ENCODE peak calls at places on chromosomes 3 and 15, in five cellular contexts. V is HTR-8/SVneo; B is omental fat pad; E is stimulated activated effector memory CD8-positive, alpha-beta T cell treated with anti-CD3 and anti-CD28 coated beads, Interleukin-12 subunit alpha, Interleukin-12 subunit beta, amount 100 ng/mL, for 72 hours; I is Daoy. H is an unnamed sample.

GRCh38 chr3:87332789-87333188 is 56.4 kb upstream of the POU1F1 start:
- DNase-seq in I (no peak), B (no peak), V (no peak), E (no peak), H (no peak)

GRCh38 chr3:124266517-124266916 is 274.6 kb upstream of the ROPN1 start:
- DNase-seq in I (peak; percentile 25), V (peak; percentile 37), B (no peak), E (no peak), H (peak; percentile 62)

GRCh38 chr3:181567446-181568075 is 144.2 kb upstream of the SOX2 start:
- DNase-seq in V (no peak), I (peak; percentile 59), B (no peak), E (no peak), H (no peak)

GRCh38 chr3:187458383-187458782 is 90.2 kb downstream of the RTP4 start:
- DNase-seq in I (no peak), B (no peak), E (no peak), V (no peak), H (no peak)

GRCh38 chr3:52529376-52530333 is 4.0 kb downstream of the NT5DC2 start:
- DNase-seq in V (no peak), I (peak; percentile 33), B (no peak), E (no peak), H (no peak)

GRCh38 chr3:74501001-74501400 is 113.5 kb downstream of the CNTN3 start:
- DNase-seq in B (no peak), I (peak; percentile 2), V (no peak), E (no peak), H (peak; percentile 2)

GRCh38 chr3:138833908-138834358 is 795 bp downstream of the PIK3CB start:
- DNase-seq in I (no peak), B (no peak), E (no peak), V (peak; percentile 27), H (no peak)

GRCh38 chr15:69656271-69657030 is 203.8 kb downstream of the RPLP1 start:
- DNase-seq in E (no peak), B (no peak), V (no peak), I (no peak), H (no peak)

GRCh38 chr15:94535298-94536048 is 304.1 kb downstream of the MCTP2 start:
- DNase-seq in I (no peak), E (no peak), B (no peak), V (no peak), H (no peak)

GRCh38 chr3:54563661-54564200 is 364.1 kb downstream of the LRTM1 start:
- DNase-seq in E (no peak), I (no peak), V (no peak), B (no peak), H (no peak)

GRCh38 chr3:137987723-137988122 is 22.2 kb upstream of the CLDN18 start:
- DNase-seq in B (no peak), I (no peak), E (no peak), V (no peak), H (no peak)

GRCh38 chr3:42830437-42831320 is 21.4 kb downstream of the ACKR2 start:
- DNase-seq in E (no peak), I (no peak), B (no peak), V (no peak), H (no peak)

GRCh38 chr3:141945726-141946125 is 69.3 kb downstream of the ATP1B3 start:
- DNase-seq in E (no peak), V (no peak), B (no peak), I (no peak), H (no peak)

GRCh38 chr15:47411733-47412530 is 305.4 kb upstream of the SEMA6D start:
- DNase-seq in B (no peak), E (no peak), I (no peak), V (no peak), H (no peak)

GRCh38 chr3:98733055-98733777 is 29.9 kb upstream of the ST3GAL6 start:
- DNase-seq in B (no peak), E (no peak), V (peak; percentile 23), I (peak; percentile 48), H (no peak)

GRCh38 chr3:5635746-5636145 is 448.2 kb downstream of the EDEM1 start:
- DNase-seq in E (no peak), V (no peak), B (no peak), I (no peak), H (no peak)

GRCh38 chr3:192802957-192803899 is 75.9 kb upstream of the FGF12 start:
- DNase-seq in E (no peak), B (no peak), V (no peak), I (no peak), H (peak; percentile 50)

GRCh38 chr3:108406661-108407206 is 103.7 kb downstream of the MYH15 start:
- DNase-seq in B (no peak), V (peak; percentile 57), E (no peak), I (peak; percentile 71), H (peak; percentile 34)

GRCh38 chr3:187920871-187921270 is 175.6 kb upstream of the BCL6 start:
- DNase-seq in B (no peak), I (no peak), E (no peak), V (no peak), H (peak; percentile 40)

GRCh38 chr15:97972366-97972765 is 11.9 kb downstream of the ARRDC4 start:
- DNase-seq in B (no peak), I (no peak), V (no peak), E (no peak), H (no peak)

GRCh38 chr15:50224606-50225005 is 40.9 kb downstream of the HDC start:
- DNase-seq in V (no peak), E (no peak), I (no peak), B (no peak), H (no peak)

GRCh38 chr3:11239796-11240195 is 32.4 kb upstream of the ATG7 start:
- DNase-seq in I (no peak), V (no peak), B (no peak), E (no peak), H (no peak)

GRCh38 chr15:68299436-68299835 is 21.9 kb downstream of the FEM1B start:
- DNase-seq in E (no peak), I (no peak), B (no peak), V (no peak), H (no peak)

GRCh38 chr3:50615190-50615589 is 1.8 kb upstream of the MAPKAPK3 start:
- DNase-seq in V (no peak), E (no peak), I (no peak), B (no peak), H (no peak)

GRCh38 chr15:74995779-74996765 is 709 bp downstream of the SCAMP5 start:
- DNase-seq in B (no peak), V (no peak), E (no peak), I (peak; percentile 23), H (no peak)

GRCh38 chr15:61084502-61084901 is 144.6 kb downstream of the RORA start:
- DNase-seq in I (no peak), V (no peak), B (no peak), E (no peak), H (no peak)

GRCh38 chr15:78811124-78811824 is at the start of gene ADAMTS7:
- DNase-seq in I (peak; percentile 85), B (no peak), V (peak; percentile 88), E (peak; percentile 56), H (peak; percentile 53)

GRCh38 chr3:168865022-168865551 is 769.4 kb upstream of the GOLIM4 start:
- DNase-seq in B (no peak), E (no peak), I (peak; percentile 18), V (no peak), H (peak; percentile 24)

GRCh38 chr3:36643192-36643591 is 121.2 kb downstream of the DCLK3 start:
- DNase-seq in I (no peak), E (no peak), V (no peak), B (no peak), H (no peak)

GRCh38 chr3:171038342-171038741 is 11.8 kb upstream of the SLC2A2 start:
- DNase-seq in V (no peak), E (no peak), I (no peak), B (no peak), H (no peak)

GRCh38 chr3:44077267-44077666 is 164.4 kb upstream of the TOPAZ1 start:
- DNase-seq in I (no peak), V (no peak), E (no peak), B (no peak), H (no peak)

GRCh38 chr15:33068531-33068990 is 126.0 kb downstream of the FMN1 start:
- DNase-seq in E (no peak), V (no peak), I (peak; percentile 84), B (no peak), H (peak; percentile 98)

GRCh38 chr3:192063570-192063969 is 602.6 kb downstream of the PYDC2 start:
- DNase-seq in V (no peak), I (peak; percentile 81), E (no peak), B (no peak), H (peak; percentile 92)

GRCh38 chr3:121063628-121064027 is 155.6 kb downstream of the STXBP5L start:
- DNase-seq in I (peak; percentile 12), V (no peak), B (no peak), E (no peak), H (no peak)

GRCh38 chr3:107674371-107674770 is 151.6 kb downstream of the BBX start:
- DNase-seq in B (no peak), I (peak; percentile 4), V (no peak), E (no peak), H (no peak)

GRCh38 chr15:79540551-79540950 is 108.4 kb downstream of the MINAR1 start:
- DNase-seq in B (no peak), I (no peak), E (no peak), V (no peak), H (no peak)

GRCh38 chr3:197598404-197598980 is 42.7 kb upstream of the BDH1 start:
- DNase-seq in I (no peak), V (no peak), E (no peak), B (no peak), H (no peak)

GRCh38 chr15:88699861-88700260 is 61.0 kb downstream of the ISG20 start:
- DNase-seq in I (no peak), V (no peak), B (no peak), E (no peak), H (no peak)